ENCODE peak calls at places on chromosomes 2 and 18, in eight cellular contexts. One of them, this sample, is unnamed.

GRCh38 chr18:48227206-48227605 is 182.0 kb downstream of the ZBTB7C start:
- DNase-seq in left ventricle myocardium inferior: no peak
- DNase-seq in heart left ventricle: no peak
- DNase-seq in mucosa of descending colon: no peak
- DNase-seq in mammary epithelial cell: peak; percentile 79
- DNase-seq in upper lobe of right lung: no peak
- DNase-seq in fibroblast of lung: no peak
- DNase-seq in hepatocyte: no peak
- DNase-seq in this sample: peak; percentile 73

GRCh38 chr2:64234150-64234549 is 89.9 kb upstream of the PELI1 start:
- DNase-seq in left ventricle myocardium inferior: no peak
- DNase-seq in heart left ventricle: no peak
- DNase-seq in mucosa of descending colon: no peak
- DNase-seq in mammary epithelial cell: no peak
- DNase-seq in upper lobe of right lung: no peak
- DNase-seq in fibroblast of lung: no peak
- DNase-seq in hepatocyte: no peak
- DNase-seq in this sample: peak; percentile 84

GRCh38 chr2:53130441-53130943 is 637.1 kb upstream of the CHAC2 start:
- DNase-seq in left ventricle myocardium inferior: no peak
- DNase-seq in heart left ventricle: no peak
- DNase-seq in mucosa of descending colon: no peak
- DNase-seq in mammary epithelial cell: peak; percentile 63
- DNase-seq in upper lobe of right lung: no peak
- DNase-seq in fibroblast of lung: peak; percentile 78
- DNase-seq in hepatocyte: no peak
- DNase-seq in this sample: peak; percentile 77

GRCh38 chr2:8376603-8377423 is 305.0 kb upstream of the ID2 start:
- DNase-seq in left ventricle myocardium inferior: no peak
- DNase-seq in heart left ventricle: no peak
- DNase-seq in mucosa of descending colon: no peak
- DNase-seq in mammary epithelial cell: no peak
- DNase-seq in upper lobe of right lung: no peak
- DNase-seq in fibroblast of lung: peak; percentile 16
- DNase-seq in hepatocyte: no peak
- DNase-seq in this sample: no peak

GRCh38 chr2:173390036-173390435 is 35.4 kb downstream of the CDCA7 start:
- DNase-seq in left ventricle myocardium inferior: no peak
- DNase-seq in heart left ventricle: no peak
- DNase-seq in mucosa of descending colon: no peak
- DNase-seq in mammary epithelial cell: no peak
- DNase-seq in upper lobe of right lung: no peak
- DNase-seq in fibroblast of lung: no peak
- DNase-seq in hepatocyte: no peak
- DNase-seq in this sample: no peak

GRCh38 chr2:240894836-240895558 is 959 bp downstream of the MAB21L4 start:
- DNase-seq in left ventricle myocardium inferior: no peak
- DNase-seq in heart left ventricle: no peak
- DNase-seq in mucosa of descending colon: peak; percentile 23
- DNase-seq in mammary epithelial cell: no peak
- DNase-seq in upper lobe of right lung: no peak
- DNase-seq in fibroblast of lung: no peak
- DNase-seq in hepatocyte: no peak
- DNase-seq in this sample: no peak

GRCh38 chr2:213065583-213066444 is 85.6 kb downstream of the IKZF2 start:
- DNase-seq in left ventricle myocardium inferior: peak; percentile 22
- DNase-seq in heart left ventricle: peak; percentile 55
- DNase-seq in mucosa of descending colon: peak; percentile 33
- DNase-seq in mammary epithelial cell: peak; percentile 37
- DNase-seq in upper lobe of right lung: no peak
- DNase-seq in fibroblast of lung: peak; percentile 39
- DNase-seq in hepatocyte: peak; percentile 37
- DNase-seq in this sample: peak; percentile 38

GRCh38 chr2:109612991-109613921 is 510 bp downstream of the SEPTIN10 start:
- DNase-seq in left ventricle myocardium inferior: peak; percentile 74
- DNase-seq in heart left ventricle: peak; percentile 73
- DNase-seq in mucosa of descending colon: no peak
- DNase-seq in mammary epithelial cell: peak; percentile 59
- DNase-seq in upper lobe of right lung: no peak
- DNase-seq in fibroblast of lung: peak; percentile 70
- DNase-seq in hepatocyte: peak; percentile 75
- DNase-seq in this sample: peak; percentile 39

GRCh38 chr2:226973821-226974220 is 138.0 kb downstream of the RHBDD1 start:
- DNase-seq in left ventricle myocardium inferior: no peak
- DNase-seq in heart left ventricle: no peak
- DNase-seq in mucosa of descending colon: no peak
- DNase-seq in mammary epithelial cell: no peak
- DNase-seq in upper lobe of right lung: no peak
- DNase-seq in fibroblast of lung: no peak
- DNase-seq in hepatocyte: no peak
- DNase-seq in this sample: no peak

GRCh38 chr18:78711316-78711715 is 268.3 kb upstream of the SALL3 start:
- DNase-seq in left ventricle myocardium inferior: no peak
- DNase-seq in heart left ventricle: no peak
- DNase-seq in mucosa of descending colon: no peak
- DNase-seq in mammary epithelial cell: no peak
- DNase-seq in upper lobe of right lung: no peak
- DNase-seq in fibroblast of lung: no peak
- DNase-seq in hepatocyte: no peak
- DNase-seq in this sample: no peak

GRCh38 chr2:67842375-67842959 is 220.3 kb downstream of the C1D start:
- DNase-seq in left ventricle myocardium inferior: no peak
- DNase-seq in heart left ventricle: no peak
- DNase-seq in mucosa of descending colon: no peak
- DNase-seq in mammary epithelial cell: no peak
- DNase-seq in upper lobe of right lung: no peak
- DNase-seq in fibroblast of lung: no peak
- DNase-seq in hepatocyte: no peak
- DNase-seq in this sample: no peak

GRCh38 chr2:67839668-67840067 is 223.1 kb downstream of the C1D start:
- DNase-seq in left ventricle myocardium inferior: no peak
- DNase-seq in heart left ventricle: no peak
- DNase-seq in mucosa of descending colon: no peak
- DNase-seq in mammary epithelial cell: no peak
- DNase-seq in upper lobe of right lung: no peak
- DNase-seq in fibroblast of lung: peak; percentile 61
- DNase-seq in hepatocyte: no peak
- DNase-seq in this sample: no peak

GRCh38 chr2:67839242-67839641 is 223.6 kb downstream of the C1D start:
- DNase-seq in left ventricle myocardium inferior: no peak
- DNase-seq in heart left ventricle: no peak
- DNase-seq in mucosa of descending colon: no peak
- DNase-seq in mammary epithelial cell: no peak
- DNase-seq in upper lobe of right lung: no peak
- DNase-seq in fibroblast of lung: peak; percentile 63
- DNase-seq in hepatocyte: no peak
- DNase-seq in this sample: peak; percentile 51

GRCh38 chr2:67841711-67842110 is 221.1 kb downstream of the C1D start:
- DNase-seq in left ventricle myocardium inferior: no peak
- DNase-seq in heart left ventricle: no peak
- DNase-seq in mucosa of descending colon: no peak
- DNase-seq in mammary epithelial cell: peak; percentile 23
- DNase-seq in upper lobe of right lung: no peak
- DNase-seq in fibroblast of lung: no peak
- DNase-seq in hepatocyte: no peak
- DNase-seq in this sample: no peak

DNA sequence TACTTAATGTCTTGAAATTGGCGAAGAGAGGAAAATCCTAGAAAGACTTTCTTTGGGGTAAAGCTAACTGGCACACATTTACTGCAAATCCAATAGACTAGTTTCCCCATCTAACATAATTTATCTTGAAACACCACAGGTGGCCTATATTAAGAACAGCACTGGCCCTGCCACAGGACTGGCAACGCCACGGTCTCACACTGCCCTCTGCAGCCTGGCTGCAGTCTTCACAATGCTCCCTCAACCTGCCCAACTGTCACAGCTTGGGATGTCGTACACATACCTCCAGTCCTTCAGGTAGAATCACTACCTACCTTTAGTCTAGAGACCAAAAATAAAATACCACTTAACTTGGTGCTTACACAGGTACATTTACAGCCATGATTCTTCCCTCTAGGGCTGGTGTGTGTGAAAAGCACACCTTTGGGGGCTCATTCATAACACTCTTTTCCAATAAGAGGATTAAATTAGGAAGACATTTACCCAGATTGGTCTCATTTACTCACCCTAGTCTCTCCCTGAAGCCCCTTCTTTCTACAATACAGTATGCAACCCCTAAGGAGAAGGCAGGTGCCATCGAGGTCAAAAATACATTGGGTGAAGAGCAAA is 222.2 kb downstream of the C1D start:
- DNase-seq in left ventricle myocardium inferior: peak; percentile 50
- DNase-seq in heart left ventricle: peak; percentile 82
- DNase-seq in mucosa of descending colon: peak; percentile 68
- DNase-seq in mammary epithelial cell: peak; percentile 56
- DNase-seq in upper lobe of right lung: peak; percentile 83
- DNase-seq in fibroblast of lung: peak; percentile 67
- DNase-seq in hepatocyte: peak; percentile 86
- DNase-seq in this sample: peak; percentile 63
- TF ChIP-seq CTCF in left ventricle myocardium inferior: peak; percentile 86
- TF ChIP-seq CTCF in heart left ventricle: peak; percentile 67
- TF ChIP-seq CTCF in mucosa of descending colon: no peak
- TF ChIP-seq CTCF in mammary epithelial cell: peak; percentile 95
- TF ChIP-seq CTCF in upper lobe of right lung: peak; percentile 81
- TF ChIP-seq CTCF in fibroblast of lung: peak; percentile 92
- TF ChIP-seq CTCF in hepatocyte: peak; percentile 93
- TF ChIP-seq CTCF in this sample: peak; percentile 91

GRCh38 chr2:74416721-74417120 is 4.7 kb downstream of the C2orf81 start:
- DNase-seq in left ventricle myocardium inferior: no peak
- DNase-seq in heart left ventricle: no peak
- DNase-seq in mucosa of descending colon: no peak
- DNase-seq in mammary epithelial cell: no peak
- DNase-seq in upper lobe of right lung: no peak
- DNase-seq in fibroblast of lung: no peak
- DNase-seq in hepatocyte: no peak
- DNase-seq in this sample: no peak

GRCh38 chr2:74415762-74416395 is 5.5 kb downstream of the C2orf81 start:
- DNase-seq in left ventricle myocardium inferior: no peak
- DNase-seq in heart left ventricle: no peak
- DNase-seq in mucosa of descending colon: peak; percentile 35
- DNase-seq in mammary epithelial cell: no peak
- DNase-seq in upper lobe of right lung: no peak
- DNase-seq in fibroblast of lung: no peak
- DNase-seq in hepatocyte: no peak
- DNase-seq in this sample: no peak

GRCh38 chr2:74414475-74414874 is 6.9 kb downstream of the C2orf81 start:
- DNase-seq in left ventricle myocardium inferior: no peak
- DNase-seq in heart left ventricle: no peak
- DNase-seq in mucosa of descending colon: peak; percentile 33
- DNase-seq in mammary epithelial cell: no peak
- DNase-seq in upper lobe of right lung: no peak
- DNase-seq in fibroblast of lung: no peak
- DNase-seq in hepatocyte: no peak
- DNase-seq in this sample: no peak

GRCh38 chr2:74413001-74413698 is 8.3 kb downstream of the C2orf81 start:
- DNase-seq in left ventricle myocardium inferior: no peak
- DNase-seq in heart left ventricle: no peak
- DNase-seq in mucosa of descending colon: peak; percentile 36
- DNase-seq in mammary epithelial cell: no peak
- DNase-seq in upper lobe of right lung: no peak
- DNase-seq in fibroblast of lung: no peak
- DNase-seq in hepatocyte: peak; percentile 53
- DNase-seq in this sample: no peak

DNA sequence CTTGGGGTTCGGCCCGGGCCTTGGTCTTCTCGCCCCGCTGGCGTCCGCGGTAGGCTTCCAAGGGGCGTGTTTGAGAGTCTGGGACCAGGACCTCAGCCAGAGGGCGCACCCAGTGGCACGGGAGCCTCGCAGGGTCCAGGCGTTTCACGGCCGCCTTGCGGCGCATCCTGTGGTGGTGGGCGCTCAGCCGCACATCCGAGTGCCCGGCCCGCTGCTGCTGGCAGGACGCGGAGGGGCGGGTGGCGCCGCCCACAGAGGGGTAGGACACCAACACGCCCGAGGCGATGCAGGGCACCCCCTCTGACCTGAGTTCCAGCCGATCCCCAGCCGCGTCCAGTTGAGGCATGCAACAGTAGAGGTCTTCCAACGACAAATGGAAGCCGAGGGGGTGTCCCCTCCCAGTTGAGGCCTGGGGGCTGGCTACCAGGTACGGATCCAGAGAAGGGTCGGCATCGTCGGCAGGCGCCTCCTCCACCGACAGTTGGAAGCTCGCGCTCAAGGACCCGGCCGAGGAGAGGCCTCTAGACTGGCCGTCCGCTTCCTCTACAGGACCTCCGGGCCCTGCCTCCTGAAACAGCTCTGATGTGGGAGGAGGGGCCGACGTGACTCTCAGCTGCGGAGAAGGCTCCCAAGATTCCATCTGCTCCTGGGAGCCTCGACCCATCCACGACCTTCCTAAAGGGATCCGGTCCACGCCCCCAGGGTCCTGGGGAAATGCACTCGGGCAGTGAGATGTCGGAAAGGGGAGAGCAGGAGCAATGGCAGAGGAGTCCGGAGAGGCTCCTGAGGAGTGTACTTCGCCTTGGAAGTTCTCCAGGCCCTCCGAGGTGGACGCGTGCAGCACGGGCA is 6.3 kb downstream of the C2orf81 start:
- DNase-seq in left ventricle myocardium inferior: peak; percentile 69
- DNase-seq in heart left ventricle: peak; percentile 66
- DNase-seq in mucosa of descending colon: peak; percentile 67
- DNase-seq in mammary epithelial cell: no peak
- DNase-seq in upper lobe of right lung: peak; percentile 74
- DNase-seq in fibroblast of lung: peak; percentile 26
- DNase-seq in hepatocyte: no peak
- DNase-seq in this sample: no peak
- H3K4me3 ChIP-seq in left ventricle myocardium inferior: peak overlapping the region; percentile 79
- H3K4me3 ChIP-seq in heart left ventricle: peak overlapping the region; percentile 42
- H3K4me3 ChIP-seq in mucosa of descending colon: no peak overlapping the region
- H3K4me3 ChIP-seq in mammary epithelial cell: no peak overlapping the region
- H3K4me3 ChIP-seq in upper lobe of right lung: peak overlapping the region; percentile 69
- H3K4me3 ChIP-seq in fibroblast of lung: peak overlapping the region; percentile 38
- H3K4me3 ChIP-seq in hepatocyte: no peak overlapping the region
- H3K4me3 ChIP-seq in this sample: peak overlapping the region; percentile 26

DNA sequence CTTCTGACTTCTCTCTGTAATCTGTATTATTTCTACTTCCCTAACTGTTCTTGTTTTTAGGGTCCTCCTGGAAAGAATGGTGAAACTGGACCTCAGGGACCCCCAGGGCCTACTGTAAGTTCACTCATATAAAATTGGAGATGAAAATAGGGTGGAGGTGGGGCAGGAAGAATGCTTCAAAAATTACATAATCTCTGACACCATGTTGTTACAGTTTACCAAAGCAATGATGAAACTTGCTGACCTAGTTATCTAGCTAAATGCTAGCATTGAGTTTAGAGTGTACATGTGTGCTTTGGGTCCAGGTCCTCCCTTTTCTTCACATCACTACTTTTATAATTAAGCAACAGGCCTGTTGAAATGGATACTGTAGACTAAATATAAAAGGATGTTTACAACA is 23.1 kb downstream of the COL3A1 start:
- DNase-seq in left ventricle myocardium inferior: no peak
- DNase-seq in heart left ventricle: no peak
- DNase-seq in mucosa of descending colon: no peak
- DNase-seq in mammary epithelial cell: no peak
- DNase-seq in upper lobe of right lung: no peak
- DNase-seq in fibroblast of lung: no peak
- DNase-seq in hepatocyte: no peak
- DNase-seq in this sample: no peak
- H3K36me3 ChIP-seq in left ventricle myocardium inferior: peaks cover 79% of the 10 kb centered on the region
- H3K36me3 ChIP-seq in heart left ventricle: peaks cover 31% of the 10 kb centered on the region
- H3K36me3 ChIP-seq in mucosa of descending colon: no peaks in the 10 kb centered on the region
- H3K36me3 ChIP-seq in mammary epithelial cell: no peaks in the 10 kb centered on the region
- H3K36me3 ChIP-seq in upper lobe of right lung: peaks cover 64% of the 10 kb centered on the region
- H3K36me3 ChIP-seq in fibroblast of lung: peaks cover 23% of the 10 kb centered on the region
- H3K36me3 ChIP-seq in hepatocyte: no peaks in the 10 kb centered on the region
- H3K36me3 ChIP-seq in this sample: no peaks in the 10 kb centered on the region

GRCh38 chr2:80326214-80326613 is 21.7 kb upstream of the LRRTM1 start:
- DNase-seq in left ventricle myocardium inferior: no peak
- DNase-seq in heart left ventricle: no peak
- DNase-seq in mucosa of descending colon: no peak
- DNase-seq in mammary epithelial cell: no peak
- DNase-seq in upper lobe of right lung: no peak
- DNase-seq in fibroblast of lung: peak; percentile 27
- DNase-seq in hepatocyte: peak; percentile 44
- DNase-seq in this sample: peak; percentile 43
- TF ChIP-seq CTCF in left ventricle myocardium inferior: peak; percentile 78
- TF ChIP-seq CTCF in heart left ventricle: peak; percentile 48
- TF ChIP-seq CTCF in mucosa of descending colon: no peak
- TF ChIP-seq CTCF in mammary epithelial cell: peak; percentile 32
- TF ChIP-seq CTCF in upper lobe of right lung: peak; percentile 34
- TF ChIP-seq CTCF in fibroblast of lung: peak; percentile 45
- TF ChIP-seq CTCF in hepatocyte: peak; percentile 64
- TF ChIP-seq CTCF in this sample: peak; percentile 37